ENCODE peak calls at places on chromosomes 11 and 22, in seven cellular contexts. One of them, this sample, is unnamed.

GRCh38 chr11:73262851-73263495 is 9.2 kb upstream of the P2RY6 start:
- DNase-seq in activated CD8-positive, alpha-beta memory T cell treated with anti-CD3 and anti-CD28 coated beads, Interleukin-2, amount 50 U/mL, for 48 hours: peak; percentile 36
- DNase-seq in choroid plexus epithelial cell: peak; percentile 51
- DNase-seq in fibroblast of the aortic adventitia: peak; percentile 40
- DNase-seq in T-helper 2 cell: no peak
- DNase-seq in stimulated activated CD8-positive, alpha-beta memory T cell treated with anti-CD3 and anti-CD28 coated beads, Interleukin-15, amount 100 ng/mL, for 1 hour: no peak
- DNase-seq in A172: peak; percentile 22
- DNase-seq in this sample: peak; percentile 42

GRCh38 chr11:70530629-70531185 is 132.4 kb downstream of the CTTN start:
- DNase-seq in stimulated activated CD8-positive, alpha-beta memory T cell treated with anti-CD3 and anti-CD28 coated beads, Interleukin-15, amount 100 ng/mL, for 1 hour: no peak
- DNase-seq in T-helper 2 cell: no peak
- DNase-seq in activated CD8-positive, alpha-beta memory T cell treated with anti-CD3 and anti-CD28 coated beads, Interleukin-2, amount 50 U/mL, for 48 hours: no peak
- DNase-seq in fibroblast of the aortic adventitia: no peak
- DNase-seq in A172: no peak
- DNase-seq in choroid plexus epithelial cell: no peak
- DNase-seq in this sample: no peak

GRCh38 chr11:2787816-2788750 is 88.3 kb upstream of the KCNQ1OT1 start:
- DNase-seq in fibroblast of the aortic adventitia: no peak
- DNase-seq in stimulated activated CD8-positive, alpha-beta memory T cell treated with anti-CD3 and anti-CD28 coated beads, Interleukin-15, amount 100 ng/mL, for 1 hour: no peak
- DNase-seq in activated CD8-positive, alpha-beta memory T cell treated with anti-CD3 and anti-CD28 coated beads, Interleukin-2, amount 50 U/mL, for 48 hours: no peak
- DNase-seq in A172: no peak
- DNase-seq in T-helper 2 cell: peak; percentile 1
- DNase-seq in choroid plexus epithelial cell: no peak
- DNase-seq in this sample: no peak

GRCh38 chr11:31711137-31711536 is 100.0 kb downstream of the PAX6 start:
- DNase-seq in choroid plexus epithelial cell: no peak
- DNase-seq in A172: peak; percentile 4
- DNase-seq in fibroblast of the aortic adventitia: no peak
- DNase-seq in activated CD8-positive, alpha-beta memory T cell treated with anti-CD3 and anti-CD28 coated beads, Interleukin-2, amount 50 U/mL, for 48 hours: no peak
- DNase-seq in T-helper 2 cell: no peak
- DNase-seq in stimulated activated CD8-positive, alpha-beta memory T cell treated with anti-CD3 and anti-CD28 coated beads, Interleukin-15, amount 100 ng/mL, for 1 hour: no peak
- DNase-seq in this sample: no peak

GRCh38 chr22:49551897-49552659 is 275.6 kb downstream of the BRD1 start:
- DNase-seq in stimulated activated CD8-positive, alpha-beta memory T cell treated with anti-CD3 and anti-CD28 coated beads, Interleukin-15, amount 100 ng/mL, for 1 hour: no peak
- DNase-seq in A172: no peak
- DNase-seq in T-helper 2 cell: no peak
- DNase-seq in choroid plexus epithelial cell: no peak
- DNase-seq in fibroblast of the aortic adventitia: no peak
- DNase-seq in activated CD8-positive, alpha-beta memory T cell treated with anti-CD3 and anti-CD28 coated beads, Interleukin-2, amount 50 U/mL, for 48 hours: no peak
- DNase-seq in this sample: no peak

GRCh38 chr11:2667940-2668339 is 31.9 kb downstream of the KCNQ1OT1 start:
- DNase-seq in activated CD8-positive, alpha-beta memory T cell treated with anti-CD3 and anti-CD28 coated beads, Interleukin-2, amount 50 U/mL, for 48 hours: no peak
- DNase-seq in A172: no peak
- DNase-seq in T-helper 2 cell: no peak
- DNase-seq in choroid plexus epithelial cell: no peak
- DNase-seq in stimulated activated CD8-positive, alpha-beta memory T cell treated with anti-CD3 and anti-CD28 coated beads, Interleukin-15, amount 100 ng/mL, for 1 hour: no peak
- DNase-seq in fibroblast of the aortic adventitia: no peak
- DNase-seq in this sample: no peak

GRCh38 chr11:662689-663274 is 25.7 kb downstream of the DRD4 start:
- DNase-seq in A172: peak; percentile 30
- DNase-seq in choroid plexus epithelial cell: peak; percentile 63
- DNase-seq in stimulated activated CD8-positive, alpha-beta memory T cell treated with anti-CD3 and anti-CD28 coated beads, Interleukin-15, amount 100 ng/mL, for 1 hour: no peak
- DNase-seq in activated CD8-positive, alpha-beta memory T cell treated with anti-CD3 and anti-CD28 coated beads, Interleukin-2, amount 50 U/mL, for 48 hours: no peak
- DNase-seq in fibroblast of the aortic adventitia: peak; percentile 68
- DNase-seq in T-helper 2 cell: peak; percentile 15
- DNase-seq in this sample: peak; percentile 68

GRCh38 chr11:1040428-1041148 is 4.1 kb upstream of the MUC6 start:
- DNase-seq in A172: peak; percentile 82
- DNase-seq in stimulated activated CD8-positive, alpha-beta memory T cell treated with anti-CD3 and anti-CD28 coated beads, Interleukin-15, amount 100 ng/mL, for 1 hour: no peak
- DNase-seq in T-helper 2 cell: no peak
- DNase-seq in activated CD8-positive, alpha-beta memory T cell treated with anti-CD3 and anti-CD28 coated beads, Interleukin-2, amount 50 U/mL, for 48 hours: no peak
- DNase-seq in fibroblast of the aortic adventitia: peak; percentile 37
- DNase-seq in choroid plexus epithelial cell: no peak
- DNase-seq in this sample: peak; percentile 75

GRCh38 chr11:124740277-124740882 is 638 bp downstream of the NRGN start:
- DNase-seq in choroid plexus epithelial cell: peak; percentile 27
- DNase-seq in activated CD8-positive, alpha-beta memory T cell treated with anti-CD3 and anti-CD28 coated beads, Interleukin-2, amount 50 U/mL, for 48 hours: peak; percentile 80
- DNase-seq in T-helper 2 cell: no peak
- DNase-seq in fibroblast of the aortic adventitia: peak; percentile 33
- DNase-seq in A172: peak; percentile 5
- DNase-seq in stimulated activated CD8-positive, alpha-beta memory T cell treated with anti-CD3 and anti-CD28 coated beads, Interleukin-15, amount 100 ng/mL, for 1 hour: no peak
- DNase-seq in this sample: peak; percentile 31

GRCh38 chr11:28026634-28027290 is 81.2 kb downstream of the KIF18A start:
- DNase-seq in activated CD8-positive, alpha-beta memory T cell treated with anti-CD3 and anti-CD28 coated beads, Interleukin-2, amount 50 U/mL, for 48 hours: no peak
- DNase-seq in stimulated activated CD8-positive, alpha-beta memory T cell treated with anti-CD3 and anti-CD28 coated beads, Interleukin-15, amount 100 ng/mL, for 1 hour: no peak
- DNase-seq in A172: no peak
- DNase-seq in fibroblast of the aortic adventitia: no peak
- DNase-seq in choroid plexus epithelial cell: no peak
- DNase-seq in T-helper 2 cell: no peak
- DNase-seq in this sample: no peak